ENCODE peak calls at places on chromosomes 11 and 22, in nine cellular contexts. N is foreskin melanocyte; Z is heart left ventricle; W is effector CD4-positive, alpha-beta T cell; P is mesothelial cell of epicardium; S is posterior vena cava; T is endothelial cell; F is nephron progenitor cell; A is GM10248. J is an unnamed sample.

GRCh38 chr11:73359930-73360742 is 16.1 kb upstream of the RELT start:
- DNase-seq in N (no peak), P (no peak), A (no peak), T (peak), F (peak), Z (no peak), S (no peak), W (peak), J (peak)

GRCh38 chr11:112100457-112100856 is 13.8 kb downstream of the SDHD start:
- DNase-seq in T (no peak), A (no peak), Z (no peak), W (no peak), N (no peak), F (no peak), P (no peak), S (no peak), J (no peak)

GRCh38 chr11:19164230-19164855 is 37.4 kb downstream of the CSRP3 start:
- DNase-seq in W (no peak), Z (no peak), P (no peak), S (no peak), N (no peak), F (no peak), T (no peak), A (no peak), J (no peak)

GRCh38 chr11:118640332-118641154 is 33.1 kb downstream of the PHLDB1 start:
- DNase-seq in Z (no peak), S (no peak), A (no peak), N (no peak), F (no peak), W (no peak), T (no peak), P (no peak), J (no peak)

GRCh38 chr11:119316729-119317591 is at the start of gene MCAM:
- DNase-seq in F (peak), A (no peak), P (no peak), Z (peak), N (no peak), S (peak), W (no peak), T (peak), J (peak)

GRCh38 chr11:69482322-69482721 is 859 bp downstream of the LINC01488 start:
- DNase-seq in T (no peak), F (no peak), W (no peak), Z (no peak), S (no peak), P (no peak), N (no peak), A (no peak), J (no peak)

GRCh38 chr22:19892925-19893324 is 38.3 kb upstream of the GNB1L start:
- DNase-seq in P (no peak), A (no peak), W (no peak), T (no peak), F (peak), S (no peak), Z (no peak), N (no peak), J (no peak)

GRCh38 chr22:39947488-39948216 is 12.5 kb upstream of the TMA7B start:
- DNase-seq in P (no peak), S (no peak), Z (no peak), N (no peak), W (no peak), F (no peak), A (no peak), T (no peak), J (no peak)

GRCh38 chr11:11403763-11404725 is 51.0 kb upstream of the CSNK2A3 start:
- DNase-seq in P (no peak), N (no peak), S (no peak), W (no peak), T (no peak), F (no peak), A (no peak), Z (peak), J (no peak)

GRCh38 chr11:34755671-34756070 is 134.8 kb downstream of the EHF start:
- DNase-seq in A (no peak), S (no peak), F (no peak), W (no peak), P (no peak), T (no peak), Z (no peak), N (peak), J (no peak)

GRCh38 chr22:44845191-44845590 is 92.8 kb downstream of the ARHGAP8 start:
- DNase-seq in A (no peak), N (no peak), S (peak), Z (no peak), T (no peak), F (no peak), W (no peak), P (no peak), J (no peak)

GRCh38 chr11:14881794-14882193 is 10.2 kb downstream of the CYP2R1 start:
- DNase-seq in Z (no peak), A (no peak), T (no peak), P (no peak), N (no peak), W (no peak), S (no peak), F (no peak), J (no peak)

GRCh38 chr22:44707752-44708151 is 5.7 kb downstream of the PRR5 start:
- DNase-seq in N (no peak), T (no peak), S (peak), W (no peak), Z (no peak), A (no peak), F (no peak), P (no peak), J (no peak)

GRCh38 chr11:69094111-69094914 is 45.6 kb downstream of the TPCN2 start:
- DNase-seq in P (no peak), F (no peak), N (no peak), W (no peak), T (no peak), Z (no peak), A (no peak), S (peak), J (no peak)

GRCh38 chr22:35721954-35722353 is 4.3 kb downstream of the APOL5 start:
- DNase-seq in Z (no peak), N (no peak), S (no peak), T (no peak), A (no peak), F (no peak), P (no peak), W (no peak), J (no peak)

GRCh38 chr22:40721266-40721665 is 42.0 kb downstream of the MCHR1 start:
- DNase-seq in N (peak), A (no peak), Z (no peak), P (no peak), S (no peak), W (no peak), F (peak), T (no peak), J (peak)

GRCh38 chr11:118247041-118247440 is 5.1 kb downstream of the MPZL3 start:
- DNase-seq in T (no peak), A (no peak), N (no peak), P (no peak), W (no peak), Z (no peak), S (no peak), F (no peak), J (no peak)

GRCh38 chr11:118287006-118287405 is 17.5 kb upstream of the CD3E start:
- DNase-seq in F (no peak), T (no peak), W (no peak), A (no peak), P (no peak), Z (no peak), S (no peak), N (no peak), J (no peak)

GRCh38 chr11:71504526-71504925 is 22.5 kb upstream of the KRTAP5-7 start:
- DNase-seq in P (no peak), F (no peak), A (no peak), Z (no peak), S (peak), W (no peak), T (no peak), N (no peak), J (no peak)

GRCh38 chr22:50551160-50551752 is 5.6 kb downstream of the KLHDC7B start:
- DNase-seq in W (no peak), N (no peak), P (no peak), Z (no peak), S (no peak), T (no peak), F (no peak), A (no peak), J (no peak)

GRCh38 chr11:12761029-12761428 is 86.8 kb downstream of the TEAD1 start:
- DNase-seq in Z (no peak), N (no peak), T (no peak), P (no peak), A (no peak), F (no peak), S (no peak), W (no peak), J (no peak)

GRCh38 chr22:31952459-31952858 is 8.1 kb downstream of the YWHAH start:
- DNase-seq in S (no peak), F (no peak), Z (no peak), W (no peak), A (no peak), N (no peak), P (no peak), T (no peak), J (no peak)

GRCh38 chr22:34973016-34973415 is 92.9 kb upstream of the ISX start:
- DNase-seq in W (no peak), S (no peak), F (no peak), T (no peak), A (no peak), Z (no peak), N (no peak), P (no peak), J (no peak)